ENCODE peak calls at places on chromosomes 11 and 22, in seven cellular contexts. Z, W, Y, A, V, T and K are unnamed samples.

GRCh38 chr22:43326342-43326825 is 16.8 kb downstream of the SCUBE1 start:
- DNase-seq in Z (no peak), W (no peak), Y (no peak), A (no peak), V (no peak), T (no peak), K (no peak)

GRCh38 chr11:121249039-121249663 is 43.4 kb upstream of the SC5D start:
- DNase-seq in Z (no peak), W (no peak), Y (peak), A (no peak), V (no peak), T (no peak), K (peak)

GRCh38 chr11:62613275-62613864 is 313 bp downstream of the ROM1 start:
- DNase-seq in Z (no peak), W (no peak), Y (no peak), A (no peak), V (no peak), T (no peak), K (no peak)

GRCh38 chr22:32079110-32080089 is 36.3 kb downstream of the SLC5A1 start:
- DNase-seq in Z (no peak), W (no peak), Y (no peak), A (no peak), V (no peak), T (peak), K (no peak)

GRCh38 chr11:116657842-116658825 is 114.7 kb downstream of the BUD13 start:
- DNase-seq in Z (no peak), W (no peak), Y (no peak), A (no peak), V (no peak), T (no peak), K (no peak)

GRCh38 chr11:133746663-133747306 is 98.5 kb downstream of the SPATA19 start:
- DNase-seq in Z (no peak), W (no peak), Y (no peak), A (no peak), V (no peak), T (no peak), K (no peak)

GRCh38 chr11:77212314-77213007 is 84.4 kb downstream of the MYO7A start:
- DNase-seq in Z (no peak), W (no peak), Y (no peak), A (no peak), V (no peak), T (no peak), K (no peak)

GRCh38 chr11:72758304-72758689 is 6.1 kb upstream of the ARAP1 start:
- DNase-seq in Z (no peak), W (no peak), Y (no peak), A (no peak), V (no peak), T (no peak), K (no peak)

GRCh38 chr11:119099707-119100106 is 1.9 kb downstream of the DPAGT1 start:
- DNase-seq in Z (no peak), W (peak), Y (no peak), A (no peak), V (no peak), T (no peak), K (no peak)

GRCh38 chr11:127193916-127194315 is 193.3 kb upstream of the KIRREL3 start:
- DNase-seq in Z (no peak), W (no peak), Y (no peak), A (no peak), V (no peak), T (no peak), K (no peak)

GRCh38 chr22:27129266-27129665 is 471.9 kb downstream of the MIAT start:
- DNase-seq in Z (no peak), W (peak), Y (no peak), A (no peak), V (no peak), T (no peak), K (no peak)

GRCh38 chr11:9962722-9963121 is 298.8 kb downstream of the SWAP70 start:
- DNase-seq in Z (no peak), W (no peak), Y (no peak), A (no peak), V (no peak), T (no peak), K (no peak)

GRCh38 chr11:96863520-96863919 is 473.7 kb downstream of the JRKL start:
- DNase-seq in Z (no peak), W (no peak), Y (no peak), A (no peak), V (no peak), T (no peak), K (no peak)

GRCh38 chr22:49739138-49739537 is 88.5 kb downstream of the BRD1 start:
- DNase-seq in Z (no peak), W (no peak), Y (no peak), A (no peak), V (no peak), T (no peak), K (no peak)

GRCh38 chr11:108518581-108518980 is 20.4 kb upstream of the POGLUT3 start:
- DNase-seq in Z (no peak), W (no peak), Y (no peak), A (no peak), V (no peak), T (no peak), K (no peak)

GRCh38 chr22:42180349-42180842 is 49.8 kb upstream of the CYP2D6 start:
- DNase-seq in Z (peak), W (no peak), Y (peak), A (no peak), V (no peak), T (no peak), K (peak)

GRCh38 chr11:77073328-77074001 is 6.7 kb downstream of the CAPN5 start:
- DNase-seq in Z (no peak), W (no peak), Y (peak), A (no peak), V (no peak), T (peak), K (peak)

GRCh38 chr22:39287076-39287743 is 32.2 kb downstream of the RPL3 start:
- DNase-seq in Z (no peak), W (peak), Y (peak), A (no peak), V (no peak), T (no peak), K (no peak)

GRCh38 chr11:9015677-9016076 is 11.9 kb upstream of the NRIP3 start:
- DNase-seq in Z (peak), W (peak), Y (peak), A (peak), V (peak), T (peak), K (peak)

GRCh38 chr11:62552465-62552782 is 5.8 kb upstream of the AHNAK start:
- DNase-seq in Z (no peak), W (no peak), Y (no peak), A (no peak), V (no peak), T (no peak), K (no peak)

GRCh38 chr11:122642472-122642922 is 13.0 kb upstream of the UBASH3B start:
- DNase-seq in Z (no peak), W (no peak), Y (no peak), A (no peak), V (no peak), T (peak), K (no peak)

GRCh38 chr11:67252831-67253239 is 13.4 kb upstream of the GRK2 start:
- DNase-seq in Z (no peak), W (peak), Y (no peak), A (no peak), V (no peak), T (no peak), K (peak)

GRCh38 chr22:17396531-17396930 is 27.3 kb downstream of the CECR2 start:
- DNase-seq in Z (no peak), W (no peak), Y (no peak), A (no peak), V (no peak), T (no peak), K (no peak)